ENCODE peak calls at places on chromosomes 5 and 9, in seven cellular contexts. B is AG09319, H is HEK293T, K is NCI-H1436, D is B cell, I is HTR-8/SVneo, E is SHP77. T is an unnamed sample.

GRCh38 chr5:36495638-36496010 is 110.8 kb upstream of the SLC1A3 start:
- DNase-seq in B (no peak), H (no peak), K (no peak), D (no peak), I (no peak), E (no peak), T (no peak)

GRCh38 chr9:11946521-11946920 is 746.7 kb upstream of the TYRP1 start:
- DNase-seq in B (no peak), H (no peak), K (no peak), D (no peak), I (no peak), E (no peak), T (no peak)

GRCh38 chr9:84238652-84239051 is 101.9 kb downstream of the SLC28A3 start:
- DNase-seq in B (no peak), H (no peak), K (no peak), D (no peak), I (no peak), E (no peak), T (no peak)

GRCh38 chr5:154444559-154445421 is 1.0 kb upstream of the SAP30L start:
- DNase-seq in B (no peak), H (peak; percentile 41), K (no peak), D (peak; percentile 44), I (peak; percentile 36), E (peak; percentile 18), T (peak; percentile 48)

GRCh38 chr9:99867536-99867935 is 38.9 kb upstream of the STX17 start:
- DNase-seq in B (no peak), H (no peak), K (no peak), D (no peak), I (no peak), E (no peak), T (no peak)

GRCh38 chr9:137311971-137312851 is 10.1 kb upstream of the NRARP start:
- DNase-seq in B (no peak), H (no peak), K (no peak), D (peak; percentile 54), I (no peak), E (no peak), T (no peak)

GRCh38 chr9:85600675-85601263 is 141.0 kb downstream of the AGTPBP1 start:
- DNase-seq in B (no peak), H (no peak), K (no peak), D (no peak), I (no peak), E (no peak), T (no peak)

GRCh38 chr9:23044549-23044948 is 597.9 kb downstream of the DMRTA1 start:
- DNase-seq in B (no peak), H (no peak), K (no peak), D (no peak), I (no peak), E (no peak), T (no peak)

GRCh38 chr5:150734579-150735384 is 24.0 kb downstream of the DCTN4 start:
- DNase-seq in B (no peak), H (no peak), K (no peak), D (peak; percentile 9), I (no peak), E (no peak), T (no peak)

GRCh38 chr5:136016945-136017530 is 11.8 kb upstream of the TGFBI start:
- DNase-seq in B (peak; percentile 62), H (no peak), K (no peak), D (no peak), I (no peak), E (no peak), T (peak; percentile 92)

GRCh38 chr9:21616082-21616778 is 134.1 kb upstream of the IFNE start:
- DNase-seq in B (peak; percentile 47), H (no peak), K (no peak), D (no peak), I (peak; percentile 54), E (no peak), T (peak; percentile 43)

GRCh38 chr9:137538058-137538457 is 12.1 kb downstream of the PNPLA7 start:
- DNase-seq in B (no peak), H (no peak), K (no peak), D (no peak), I (no peak), E (no peak), T (no peak)

GRCh38 chr5:110289213-110289810 is 437.2 kb downstream of the TMEM232 start:
- DNase-seq in B (no peak), H (no peak), K (no peak), D (no peak), I (no peak), E (no peak), T (no peak)

GRCh38 chr5:92470770-92471169 is 1087.7 kb upstream of the ARRDC3 start:
- DNase-seq in B (no peak), H (no peak), K (no peak), D (no peak), I (no peak), E (no peak), T (no peak)

GRCh38 chr5:155136451-155136850 is 122.9 kb downstream of the KIF4B start:
- DNase-seq in B (no peak), H (no peak), K (no peak), D (no peak), I (no peak), E (no peak), T (no peak)

GRCh38 chr5:131198625-131199024 is 27.9 kb downstream of the LYRM7 start:
- DNase-seq in B (no peak), H (no peak), K (no peak), D (no peak), I (no peak), E (no peak), T (no peak)

GRCh38 chr5:1383344-1383743 is 38.4 kb upstream of the CLPTM1L start:
- DNase-seq in B (no peak), H (no peak), K (no peak), D (no peak), I (no peak), E (no peak), T (no peak)

GRCh38 chr5:64384761-64385160 is 121.1 kb upstream of the RGS7BP start:
- DNase-seq in B (no peak), H (peak; percentile 10), K (no peak), D (no peak), I (peak; percentile 4), E (peak; percentile 15), T (no peak)

GRCh38 chr5:73496984-73497457 is 1.2 kb upstream of the BTF3 start:
- DNase-seq in B (no peak), H (peak; percentile 63), K (peak; percentile 68), D (no peak), I (peak; percentile 68), E (peak; percentile 79), T (peak; percentile 47)

GRCh38 chr5:132821791-132822190 is 8.7 kb downstream of the SHROOM1 start:
- DNase-seq in B (no peak), H (no peak), K (peak; percentile 7), D (no peak), I (no peak), E (no peak), T (peak; percentile 44)

GRCh38 chr9:129330711-129331279 is 152.7 kb upstream of the IER5L start:
- DNase-seq in B (no peak), H (no peak), K (no peak), D (no peak), I (no peak), E (no peak), T (no peak)

GRCh38 chr5:157116483-157116954 is 7.7 kb upstream of the HAVCR2 start:
- DNase-seq in B (no peak), H (no peak), K (no peak), D (no peak), I (no peak), E (no peak), T (no peak)

GRCh38 chr9:132451276-132451675 is 41.3 kb downstream of the CFAP77 start:
- DNase-seq in B (no peak), H (no peak), K (no peak), D (no peak), I (no peak), E (no peak), T (no peak)

GRCh38 chr9:128702445-128702948 is at the start of gene PKN3:
- DNase-seq in B (no peak), H (peak; percentile 94), K (peak; percentile 79), D (peak; percentile 98), I (peak; percentile 86), E (peak; percentile 84), T (peak; percentile 91)

GRCh38 chr5:12460493-12461261 is 556.4 kb upstream of the CTNND2 start:
- DNase-seq in B (no peak), H (no peak), K (no peak), D (no peak), I (no peak), E (no peak), T (no peak)

GRCh38 chr5:82620957-82621600 is 342.9 kb upstream of the RPS23 start:
- DNase-seq in B (no peak), H (no peak), K (no peak), D (no peak), I (no peak), E (no peak), T (peak; percentile 72)

GRCh38 chr9:89438194-89438593 is 59.7 kb downstream of the SEMA4D start:
- DNase-seq in B (no peak), H (no peak), K (no peak), D (no peak), I (no peak), E (no peak), T (no peak)

GRCh38 chr5:147558826-147559225 is 49.0 kb upstream of the DPYSL3 start:
- DNase-seq in B (peak; percentile 52), H (peak; percentile 10), K (peak; percentile 82), D (no peak), I (peak; percentile 37), E (peak; percentile 73), T (peak; percentile 88)

GRCh38 chr5:179240561-179240960 is 104.7 kb downstream of the ADAMTS2 start:
- DNase-seq in B (no peak), H (no peak), K (no peak), D (no peak), I (no peak), E (no peak), T (no peak)

T was measured in SJSA1.